ENCODE peak calls at places on chromosomes 11 and 22, in five cellular contexts. F is stimulated activated effector memory CD8-positive, alpha-beta T cell treated with anti-CD3 and anti-CD28 coated beads, Interleukin-12 subunit alpha, Interleukin-12 subunit beta, amount 100 ng/mL, for 72 hours; Y is SK-MEL-5; B is nephron progenitor cell; A is erythroblast. O is an unnamed sample.

GRCh38 chr11:73323464-73323863 is 15.4 kb downstream of the ARHGEF17 start:
- DNase-seq in F (no peak), Y (no peak), B (peak; percentile 77), A (no peak), O (no peak)

GRCh38 chr11:128749986-128750385 is 56.1 kb downstream of the FLI1 start:
- DNase-seq in F (no peak), Y (no peak), B (no peak), A (no peak), O (no peak)

GRCh38 chr11:13970986-13971385 is 8.5 kb downstream of the SPON1 start:
- DNase-seq in F (no peak), Y (peak; percentile 17), B (no peak), A (no peak), O (no peak)

GRCh38 chr22:42670921-42671709 is 21.9 kb upstream of the CYB5R3 start:
- DNase-seq in F (no peak), Y (no peak), B (no peak), A (no peak), O (no peak)

GRCh38 chr11:2107941-2108630 is 31.1 kb downstream of the IGF2 start:
- DNase-seq in F (no peak), Y (no peak), B (no peak), A (no peak), O (no peak)

GRCh38 chr11:886568-886967 is 24.0 kb downstream of the CHID1 start:
- DNase-seq in F (no peak), Y (no peak), B (no peak), A (no peak), O (no peak)

GRCh38 chr22:35299217-35299716 is 427 bp upstream of the TOM1 start:
- DNase-seq in F (no peak), Y (peak; percentile 67), B (no peak), A (no peak), O (no peak)

GRCh38 chr11:38323961-38324761 is 1726.1 kb upstream of the RAG2 start:
- DNase-seq in F (no peak), Y (no peak), B (no peak), A (peak; percentile 48), O (no peak)

GRCh38 chr11:86551286-86551685 is 121.1 kb downstream of the ME3 start:
- DNase-seq in F (no peak), Y (no peak), B (no peak), A (peak; percentile 13), O (no peak)

GRCh38 chr22:41070665-41071331 is 21.6 kb upstream of the EP300 start:
- DNase-seq in F (no peak), Y (no peak), B (no peak), A (no peak), O (no peak)

GRCh38 chr22:33105501-33105911 is 47.3 kb upstream of the SYN3 start:
- DNase-seq in F (no peak), Y (no peak), B (peak; percentile 8), A (no peak), O (no peak)

GRCh38 chr22:27377901-27378300 is 423.7 kb downstream of the MN1 start:
- DNase-seq in F (no peak), Y (no peak), B (no peak), A (no peak), O (no peak)

GRCh38 chr11:2297623-2298030 is 4.1 kb downstream of the C11orf21 start:
- DNase-seq in F (no peak), Y (no peak), B (no peak), A (no peak), O (no peak)

GRCh38 chr22:30038219-30038618 is 42.0 kb upstream of the HORMAD2 start:
- DNase-seq in F (no peak), Y (no peak), B (no peak), A (peak; percentile 30), O (no peak)

GRCh38 chr11:118186346-118187107 is 10.1 kb upstream of the SCN2B start:
- DNase-seq in F (no peak), Y (no peak), B (no peak), A (no peak), O (no peak)

GRCh38 chr22:46795140-46795539 is 32.7 kb downstream of the TBC1D22A start:
- DNase-seq in F (no peak), Y (no peak), B (no peak), A (no peak), O (no peak)

GRCh38 chr11:66242085-66242765 is 26.2 kb upstream of the RAB1B start:
- DNase-seq in F (no peak), Y (no peak), B (no peak), A (no peak), O (no peak)

GRCh38 chr22:36612458-36612857 is 83.5 kb upstream of the EIF3D start:
- DNase-seq in F (no peak), Y (no peak), B (no peak), A (no peak), O (no peak)

GRCh38 chr11:115052601-115053000 is 374.3 kb downstream of the NXPE2 start:
- DNase-seq in F (no peak), Y (no peak), B (no peak), A (no peak), O (no peak)

GRCh38 chr11:130726234-130726559 is 190.1 kb downstream of the SNX19 start:
- DNase-seq in F (no peak), Y (no peak), B (no peak), A (no peak), O (no peak)

GRCh38 chr11:78156081-78156844 is 16.8 kb upstream of the ALG8 start:
- DNase-seq in F (no peak), Y (no peak), B (no peak), A (no peak), O (no peak)

GRCh38 chr11:71342951-71343827 is 90.8 kb upstream of the SHANK2 start:
- DNase-seq in F (no peak), Y (peak; percentile 89), B (peak; percentile 63), A (peak; percentile 29), O (peak; percentile 8)

GRCh38 chr11:120149246-120149645 is 11.3 kb upstream of the TRIM29 start:
- DNase-seq in F (no peak), Y (no peak), B (no peak), A (no peak), O (no peak)